ENCODE peak calls at places on chromosomes 1 and 21, in ten cellular contexts. One of them, this sample, is unnamed.
A peak's percentile ranks its signal among the peaks of the same experiment; 100 is the strongest.

GRCh38 chr1:112696578-112697320 is 10.2 kb downstream of the RHOC start:
- DNase-seq in myocyte: peak; percentile 30
- DNase-seq in naive thymus-derived CD4-positive, alpha-beta T cell: no peak
- DNase-seq in breast epithelium: no peak
- DNase-seq in T-helper 9 cell: no peak
- DNase-seq in activated CD8-positive, alpha-beta memory T cell treated with anti-CD3 and anti-CD28 coated beads, Interleukin-2, amount 10 ng/mL, durations not matched to agents 7 days and 5 days: no peak
- DNase-seq in astrocyte of the hippocampus: no peak
- DNase-seq in NCI-H1092: no peak
- DNase-seq in NCI-H1694 treated with DMSO at 0.1 percent for 48 hours: no peak
- DNase-seq in WTC11: no peak
- DNase-seq in this sample: no peak

GRCh38 chr1:207140536-207140935 is 36.5 kb downstream of the C4BPA start:
- DNase-seq in myocyte: no peak
- DNase-seq in naive thymus-derived CD4-positive, alpha-beta T cell: no peak
- DNase-seq in breast epithelium: no peak
- DNase-seq in T-helper 9 cell: no peak
- DNase-seq in activated CD8-positive, alpha-beta memory T cell treated with anti-CD3 and anti-CD28 coated beads, Interleukin-2, amount 10 ng/mL, durations not matched to agents 7 days and 5 days: no peak
- DNase-seq in astrocyte of the hippocampus: no peak
- DNase-seq in NCI-H1092: no peak
- DNase-seq in NCI-H1694 treated with DMSO at 0.1 percent for 48 hours: no peak
- DNase-seq in WTC11: no peak
- DNase-seq in this sample: no peak

GRCh38 chr1:54284781-54285563 is 85.0 kb downstream of the MRPL37 start:
- DNase-seq in myocyte: no peak
- DNase-seq in naive thymus-derived CD4-positive, alpha-beta T cell: peak; percentile 82
- DNase-seq in breast epithelium: no peak
- DNase-seq in T-helper 9 cell: no peak
- DNase-seq in activated CD8-positive, alpha-beta memory T cell treated with anti-CD3 and anti-CD28 coated beads, Interleukin-2, amount 10 ng/mL, durations not matched to agents 7 days and 5 days: peak; percentile 76
- DNase-seq in astrocyte of the hippocampus: no peak
- DNase-seq in NCI-H1092: no peak
- DNase-seq in NCI-H1694 treated with DMSO at 0.1 percent for 48 hours: no peak
- DNase-seq in WTC11: no peak
- DNase-seq in this sample: no peak

GRCh38 chr1:11053758-11054137 is 6.1 kb downstream of the SRM start:
- DNase-seq in myocyte: peak; percentile 46
- DNase-seq in naive thymus-derived CD4-positive, alpha-beta T cell: no peak
- DNase-seq in breast epithelium: no peak
- DNase-seq in T-helper 9 cell: no peak
- DNase-seq in activated CD8-positive, alpha-beta memory T cell treated with anti-CD3 and anti-CD28 coated beads, Interleukin-2, amount 10 ng/mL, durations not matched to agents 7 days and 5 days: peak; percentile 49
- DNase-seq in astrocyte of the hippocampus: peak; percentile 52
- DNase-seq in NCI-H1092: no peak
- DNase-seq in NCI-H1694 treated with DMSO at 0.1 percent for 48 hours: no peak
- DNase-seq in WTC11: peak; percentile 78
- DNase-seq in this sample: peak; percentile 65

GRCh38 chr1:55012661-55013060 is 13.9 kb downstream of the BSND start:
- DNase-seq in myocyte: peak; percentile 40
- DNase-seq in naive thymus-derived CD4-positive, alpha-beta T cell: no peak
- DNase-seq in breast epithelium: no peak
- DNase-seq in T-helper 9 cell: no peak
- DNase-seq in activated CD8-positive, alpha-beta memory T cell treated with anti-CD3 and anti-CD28 coated beads, Interleukin-2, amount 10 ng/mL, durations not matched to agents 7 days and 5 days: no peak
- DNase-seq in astrocyte of the hippocampus: no peak
- DNase-seq in NCI-H1092: no peak
- DNase-seq in NCI-H1694 treated with DMSO at 0.1 percent for 48 hours: no peak
- DNase-seq in WTC11: no peak
- DNase-seq in this sample: no peak

GRCh38 chr1:44678120-44678519 is 3.6 kb downstream of the ARMH1 start:
- DNase-seq in myocyte: no peak
- DNase-seq in naive thymus-derived CD4-positive, alpha-beta T cell: no peak
- DNase-seq in breast epithelium: no peak
- DNase-seq in T-helper 9 cell: no peak
- DNase-seq in activated CD8-positive, alpha-beta memory T cell treated with anti-CD3 and anti-CD28 coated beads, Interleukin-2, amount 10 ng/mL, durations not matched to agents 7 days and 5 days: no peak
- DNase-seq in astrocyte of the hippocampus: no peak
- DNase-seq in NCI-H1092: no peak
- DNase-seq in NCI-H1694 treated with DMSO at 0.1 percent for 48 hours: no peak
- DNase-seq in WTC11: no peak
- DNase-seq in this sample: no peak

GRCh38 chr1:18534810-18535205 is 54.1 kb downstream of the KLHDC7A start:
- DNase-seq in myocyte: no peak
- DNase-seq in naive thymus-derived CD4-positive, alpha-beta T cell: no peak
- DNase-seq in breast epithelium: no peak
- DNase-seq in T-helper 9 cell: no peak
- DNase-seq in activated CD8-positive, alpha-beta memory T cell treated with anti-CD3 and anti-CD28 coated beads, Interleukin-2, amount 10 ng/mL, durations not matched to agents 7 days and 5 days: peak; percentile 18
- DNase-seq in astrocyte of the hippocampus: no peak
- DNase-seq in NCI-H1092: no peak
- DNase-seq in NCI-H1694 treated with DMSO at 0.1 percent for 48 hours: no peak
- DNase-seq in WTC11: no peak
- DNase-seq in this sample: no peak

GRCh38 chr1:230395932-230396331 is 30.2 kb downstream of the PGBD5 start:
- DNase-seq in myocyte: no peak
- DNase-seq in naive thymus-derived CD4-positive, alpha-beta T cell: no peak
- DNase-seq in breast epithelium: no peak
- DNase-seq in T-helper 9 cell: no peak
- DNase-seq in activated CD8-positive, alpha-beta memory T cell treated with anti-CD3 and anti-CD28 coated beads, Interleukin-2, amount 10 ng/mL, durations not matched to agents 7 days and 5 days: no peak
- DNase-seq in astrocyte of the hippocampus: no peak
- DNase-seq in NCI-H1092: no peak
- DNase-seq in NCI-H1694 treated with DMSO at 0.1 percent for 48 hours: no peak
- DNase-seq in WTC11: no peak
- DNase-seq in this sample: no peak

GRCh38 chr1:84089470-84090261 is 54.4 kb upstream of the PRKACB start:
- DNase-seq in myocyte: peak; percentile 11
- DNase-seq in naive thymus-derived CD4-positive, alpha-beta T cell: no peak
- DNase-seq in breast epithelium: no peak
- DNase-seq in T-helper 9 cell: no peak
- DNase-seq in activated CD8-positive, alpha-beta memory T cell treated with anti-CD3 and anti-CD28 coated beads, Interleukin-2, amount 10 ng/mL, durations not matched to agents 7 days and 5 days: no peak
- DNase-seq in astrocyte of the hippocampus: peak; percentile 39
- DNase-seq in NCI-H1092: no peak
- DNase-seq in NCI-H1694 treated with DMSO at 0.1 percent for 48 hours: no peak
- DNase-seq in WTC11: no peak
- DNase-seq in this sample: peak; percentile 23

GRCh38 chr1:6001992-6002576 is 9.9 kb upstream of the NPHP4 start:
- DNase-seq in myocyte: peak; percentile 71
- DNase-seq in naive thymus-derived CD4-positive, alpha-beta T cell: no peak
- DNase-seq in breast epithelium: no peak
- DNase-seq in T-helper 9 cell: no peak
- DNase-seq in activated CD8-positive, alpha-beta memory T cell treated with anti-CD3 and anti-CD28 coated beads, Interleukin-2, amount 10 ng/mL, durations not matched to agents 7 days and 5 days: no peak
- DNase-seq in astrocyte of the hippocampus: peak; percentile 34
- DNase-seq in NCI-H1092: peak; percentile 96
- DNase-seq in NCI-H1694 treated with DMSO at 0.1 percent for 48 hours: no peak
- DNase-seq in WTC11: peak; percentile 9
- DNase-seq in this sample: peak; percentile 69

GRCh38 chr1:9615316-9616063 is 26.8 kb downstream of the TMEM201 start:
- DNase-seq in myocyte: peak; percentile 48
- DNase-seq in naive thymus-derived CD4-positive, alpha-beta T cell: no peak
- DNase-seq in breast epithelium: no peak
- DNase-seq in T-helper 9 cell: no peak
- DNase-seq in activated CD8-positive, alpha-beta memory T cell treated with anti-CD3 and anti-CD28 coated beads, Interleukin-2, amount 10 ng/mL, durations not matched to agents 7 days and 5 days: peak; percentile 71
- DNase-seq in astrocyte of the hippocampus: peak; percentile 59
- DNase-seq in NCI-H1092: no peak
- DNase-seq in NCI-H1694 treated with DMSO at 0.1 percent for 48 hours: peak; percentile 5
- DNase-seq in WTC11: peak; percentile 85
- DNase-seq in this sample: peak; percentile 62

GRCh38 chr1:238252033-238252802 is 361.5 kb upstream of the ZP4 start:
- DNase-seq in myocyte: peak; percentile 75
- DNase-seq in naive thymus-derived CD4-positive, alpha-beta T cell: no peak
- DNase-seq in breast epithelium: peak; percentile 54
- DNase-seq in T-helper 9 cell: no peak
- DNase-seq in activated CD8-positive, alpha-beta memory T cell treated with anti-CD3 and anti-CD28 coated beads, Interleukin-2, amount 10 ng/mL, durations not matched to agents 7 days and 5 days: peak; percentile 43
- DNase-seq in astrocyte of the hippocampus: peak; percentile 77
- DNase-seq in NCI-H1092: peak; percentile 13
- DNase-seq in NCI-H1694 treated with DMSO at 0.1 percent for 48 hours: peak; percentile 20
- DNase-seq in WTC11: peak; percentile 80
- DNase-seq in this sample: peak; percentile 64

GRCh38 chr21:33668620-33669019 is 26.3 kb downstream of the ITSN1 start:
- DNase-seq in myocyte: no peak
- DNase-seq in naive thymus-derived CD4-positive, alpha-beta T cell: no peak
- DNase-seq in breast epithelium: no peak
- DNase-seq in T-helper 9 cell: no peak
- DNase-seq in activated CD8-positive, alpha-beta memory T cell treated with anti-CD3 and anti-CD28 coated beads, Interleukin-2, amount 10 ng/mL, durations not matched to agents 7 days and 5 days: no peak
- DNase-seq in astrocyte of the hippocampus: no peak
- DNase-seq in NCI-H1092: no peak
- DNase-seq in NCI-H1694 treated with DMSO at 0.1 percent for 48 hours: no peak
- DNase-seq in WTC11: no peak
- DNase-seq in this sample: no peak

GRCh38 chr1:39645411-39646043 is 6.1 kb upstream of the HEYL start:
- DNase-seq in myocyte: no peak
- DNase-seq in naive thymus-derived CD4-positive, alpha-beta T cell: no peak
- DNase-seq in breast epithelium: no peak
- DNase-seq in T-helper 9 cell: no peak
- DNase-seq in activated CD8-positive, alpha-beta memory T cell treated with anti-CD3 and anti-CD28 coated beads, Interleukin-2, amount 10 ng/mL, durations not matched to agents 7 days and 5 days: no peak
- DNase-seq in astrocyte of the hippocampus: no peak
- DNase-seq in NCI-H1092: no peak
- DNase-seq in NCI-H1694 treated with DMSO at 0.1 percent for 48 hours: no peak
- DNase-seq in WTC11: no peak
- DNase-seq in this sample: no peak

GRCh38 chr21:45352621-45353125 is 52.3 kb upstream of the COL18A1 start:
- DNase-seq in myocyte: no peak
- DNase-seq in naive thymus-derived CD4-positive, alpha-beta T cell: no peak
- DNase-seq in breast epithelium: no peak
- DNase-seq in T-helper 9 cell: no peak
- DNase-seq in activated CD8-positive, alpha-beta memory T cell treated with anti-CD3 and anti-CD28 coated beads, Interleukin-2, amount 10 ng/mL, durations not matched to agents 7 days and 5 days: no peak
- DNase-seq in astrocyte of the hippocampus: no peak
- DNase-seq in NCI-H1092: no peak
- DNase-seq in NCI-H1694 treated with DMSO at 0.1 percent for 48 hours: no peak
- DNase-seq in WTC11: no peak
- DNase-seq in this sample: no peak

GRCh38 chr1:20640183-20640597 is 6.9 kb downstream of the PINK1 start:
- DNase-seq in myocyte: peak; percentile 63
- DNase-seq in naive thymus-derived CD4-positive, alpha-beta T cell: peak; percentile 34
- DNase-seq in breast epithelium: no peak
- DNase-seq in T-helper 9 cell: peak; percentile 43
- DNase-seq in activated CD8-positive, alpha-beta memory T cell treated with anti-CD3 and anti-CD28 coated beads, Interleukin-2, amount 10 ng/mL, durations not matched to agents 7 days and 5 days: peak; percentile 78
- DNase-seq in astrocyte of the hippocampus: peak; percentile 72
- DNase-seq in NCI-H1092: peak; percentile 22
- DNase-seq in NCI-H1694 treated with DMSO at 0.1 percent for 48 hours: peak; percentile 23
- DNase-seq in WTC11: peak; percentile 64
- DNase-seq in this sample: peak; percentile 80

GRCh38 chr1:58652351-58653184 is 47.3 kb downstream of the MYSM1 start:
- DNase-seq in myocyte: peak; percentile 82
- DNase-seq in naive thymus-derived CD4-positive, alpha-beta T cell: peak; percentile 33
- DNase-seq in breast epithelium: no peak
- DNase-seq in T-helper 9 cell: peak; percentile 28
- DNase-seq in activated CD8-positive, alpha-beta memory T cell treated with anti-CD3 and anti-CD28 coated beads, Interleukin-2, amount 10 ng/mL, durations not matched to agents 7 days and 5 days: peak; percentile 72
- DNase-seq in astrocyte of the hippocampus: peak; percentile 88
- DNase-seq in NCI-H1092: peak; percentile 59
- DNase-seq in NCI-H1694 treated with DMSO at 0.1 percent for 48 hours: peak; percentile 90
- DNase-seq in WTC11: peak; percentile 32
- DNase-seq in this sample: peak; percentile 63

This sample was measured in SJCRH30.